ENCODE peak calls at places on chromosome 11, in eight cellular contexts. Y is psoas muscle; W is pancreas; D is spleen; L is left ventricle myocardium inferior; N is sigmoid colon; F is CD4-positive, CD25-positive, alpha-beta regulatory T cell; S is esophagus squamous epithelium. R is an unnamed sample.

GRCh38 chr11:104665631-104666030 is 232.6 kb downstream of the CASP12 start:
- DNase-seq in D (no peak), N (no peak), L (no peak), Y (no peak), S (no peak), F (no peak), W (no peak), R (no peak)

GRCh38 chr11:83054904-83055380 is 16.8 kb downstream of the RAB30 start:
- DNase-seq in S (no peak), F (no peak), L (no peak), Y (no peak), W (no peak), N (no peak), D (no peak), R (no peak)

GRCh38 chr11:73343076-73343833 is 32.9 kb upstream of the RELT start:
- DNase-seq in D (no peak), S (no peak), L (no peak), N (no peak), Y (no peak), F (no peak), W (no peak), R (no peak)

GRCh38 chr11:106553304-106553703 is 465.0 kb downstream of the GUCY1A2 start:
- DNase-seq in F (no peak), Y (no peak), W (peak; percentile 32), L (no peak), N (no peak), S (no peak), D (peak; percentile 59), R (no peak)

GRCh38 chr11:109208116-109208515 is 213.9 kb upstream of the C11orf87 start:
- DNase-seq in S (no peak), W (no peak), L (no peak), F (no peak), Y (no peak), N (no peak), D (no peak), R (no peak)

GRCh38 chr11:72573380-72573949 is 100.8 kb downstream of the PDE2A start:
- DNase-seq in F (peak; percentile 19), L (no peak), D (peak; percentile 57), W (no peak), S (no peak), N (no peak), Y (no peak), R (peak; percentile 25)

GRCh38 chr11:121500717-121501116 is 48.0 kb upstream of the SORL1-AS1 start:
- DNase-seq in W (no peak), N (no peak), D (no peak), F (no peak), S (no peak), L (no peak), Y (no peak), R (no peak)

GRCh38 chr11:70526116-70527045 is 128.1 kb downstream of the CTTN start:
- DNase-seq in Y (no peak), N (no peak), F (no peak), L (no peak), D (peak; percentile 48), W (peak; percentile 42), S (no peak), R (no peak)

GRCh38 chr11:71305041-71305440 is 52.7 kb upstream of the SHANK2 start:
- DNase-seq in D (peak; percentile 12), W (no peak), Y (no peak), S (no peak), F (no peak), N (peak; percentile 17), L (no peak), R (no peak)

GRCh38 chr11:59175104-59175503 is 3.2 kb downstream of the DTX4 start:
- DNase-seq in D (no peak), L (no peak), W (no peak), F (no peak), N (no peak), Y (no peak), S (no peak), R (no peak)

GRCh38 chr11:65894034-65894591 is 3.6 kb downstream of the CCDC85B start:
- DNase-seq in L (peak; percentile 64), D (peak; percentile 95), F (no peak), S (no peak), Y (no peak), N (no peak), W (peak; percentile 62), R (peak; percentile 33)

GRCh38 chr11:1520987-1521349 is 34.4 kb upstream of the MOB2 start:
- DNase-seq in N (no peak), Y (no peak), F (no peak), S (no peak), D (no peak), L (peak; percentile 46), W (peak; percentile 19), R (no peak)

GRCh38 chr11:68942090-68942620 is 38.5 kb downstream of the IGHMBP2 start:
- DNase-seq in N (no peak), D (peak; percentile 61), Y (no peak), L (no peak), S (no peak), F (no peak), W (no peak), R (no peak)

GRCh38 chr11:113286509-113287497 is 27.6 kb upstream of the TTC12 start:
- DNase-seq in W (no peak), Y (no peak), S (no peak), D (no peak), L (no peak), F (no peak), N (no peak), R (no peak)

GRCh38 chr11:73194593-73194992 is 23.5 kb upstream of the P2RY2 start:
- DNase-seq in Y (no peak), D (no peak), W (no peak), S (no peak), F (no peak), N (peak; percentile 29), L (no peak), R (no peak)

GRCh38 chr11:119545978-119546915 is 123.3 kb upstream of the THY1 start:
- DNase-seq in Y (no peak), F (no peak), S (no peak), D (no peak), L (no peak), N (no peak), W (no peak), R (no peak)

GRCh38 chr11:105000167-105000566 is 22.8 kb downstream of the CASP5 start:
- DNase-seq in F (no peak), N (no peak), Y (no peak), W (no peak), D (no peak), S (no peak), L (no peak), R (no peak)

GRCh38 chr11:4103269-4103668 is 8.7 kb downstream of the RRM1 start:
- DNase-seq in F (no peak), D (no peak), W (no peak), N (no peak), L (no peak), S (no peak), Y (no peak), R (no peak)

GRCh38 chr11:14423633-14424032 is 64.7 kb upstream of the RRAS2 start:
- DNase-seq in Y (no peak), W (no peak), D (no peak), L (no peak), F (no peak), S (no peak), N (no peak), R (no peak)

GRCh38 chr11:46417711-46418110 is 26.1 kb upstream of the CHRM4 start:
- DNase-seq in Y (no peak), W (no peak), F (no peak), N (no peak), L (no peak), D (no peak), S (no peak), R (no peak)

GRCh38 chr11:7977251-7977917 is 9.8 kb upstream of the EIF3F start:
- DNase-seq in N (no peak), F (no peak), D (no peak), S (no peak), L (no peak), W (no peak), Y (no peak), R (no peak)

GRCh38 chr11:71490044-71490730 is 36.9 kb upstream of the KRTAP5-7 start:
- DNase-seq in S (no peak), N (peak; percentile 43), F (no peak), D (no peak), L (no peak), Y (no peak), W (no peak), R (no peak)

GRCh38 chr11:1918436-1919315 is 827 bp upstream of the TNNT3 start:
- DNase-seq in S (no peak), Y (no peak), D (peak; percentile 75), L (no peak), W (peak; percentile 53), F (no peak), N (no peak), R (no peak)

DNA sequence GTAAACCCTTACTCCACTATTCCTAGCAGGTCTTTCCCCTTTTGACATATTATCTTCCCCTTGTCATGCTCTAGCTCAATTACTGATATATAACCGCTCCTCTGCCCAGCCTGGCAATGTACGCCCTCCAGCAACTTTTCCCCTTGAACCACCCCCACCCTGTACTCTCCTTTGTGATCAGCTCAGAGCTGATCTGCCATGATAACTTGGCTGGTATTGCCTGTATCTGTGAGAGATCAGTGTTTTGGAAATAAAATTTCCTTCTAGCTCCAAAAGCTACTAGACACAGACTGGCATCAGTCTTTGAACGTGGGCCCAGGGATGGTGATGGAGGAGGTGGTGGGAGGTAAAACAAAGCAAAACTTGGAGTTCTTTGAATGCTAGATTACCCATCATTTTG is 42.9 kb downstream of the DIXDC1 start:
- DNase-seq in Y (no peak), L (no peak), W (no peak), F (no peak), D (no peak), N (no peak), S (no peak), R (no peak)
- H3K4me3 ChIP-seq in Y (no peak overlapping the region), L (no peak overlapping the region), W (no peak overlapping the region), F (no peak overlapping the region), D (no peak overlapping the region), N (no peak overlapping the region), S (no peak overlapping the region), R (no peak overlapping the region)

GRCh38 chr11:12692238-12693074 is 18.2 kb downstream of the TEAD1 start:
- DNase-seq in D (no peak), L (peak; percentile 85), Y (peak; percentile 79), W (peak; percentile 94), S (peak; percentile 6), F (no peak), N (peak; percentile 97), R (no peak)
- H3K4me1 ChIP-seq in D (peaks cover 45% of the 10 kb centered on the region), L (peaks cover 98% of the 10 kb centered on the region), Y (peaks cover 83% of the 10 kb centered on the region), W (peaks cover 41% of the 10 kb centered on the region), S (peaks cover 32% of the 10 kb centered on the region), F (no peaks in the 10 kb centered on the region), N (peaks cover 81% of the 10 kb centered on the region), R (peaks cover 9% of the 10 kb centered on the region)

GRCh38 chr11:124467376-124468061 is 22.0 kb upstream of the OR8B8 start:
- DNase-seq in D (no peak), L (no peak), W (no peak), Y (no peak), F (no peak), N (no peak), S (no peak), R (no peak)
- H3K27me3 ChIP-seq in D (no peaks in the 10 kb centered on the region), L (no peaks in the 10 kb centered on the region), W (no peaks in the 10 kb centered on the region), Y (no peaks in the 10 kb centered on the region), F (no peaks in the 10 kb centered on the region), N (no peaks in the 10 kb centered on the region), S (no peaks in the 10 kb centered on the region), R (no peaks in the 10 kb centered on the region)

DNA sequence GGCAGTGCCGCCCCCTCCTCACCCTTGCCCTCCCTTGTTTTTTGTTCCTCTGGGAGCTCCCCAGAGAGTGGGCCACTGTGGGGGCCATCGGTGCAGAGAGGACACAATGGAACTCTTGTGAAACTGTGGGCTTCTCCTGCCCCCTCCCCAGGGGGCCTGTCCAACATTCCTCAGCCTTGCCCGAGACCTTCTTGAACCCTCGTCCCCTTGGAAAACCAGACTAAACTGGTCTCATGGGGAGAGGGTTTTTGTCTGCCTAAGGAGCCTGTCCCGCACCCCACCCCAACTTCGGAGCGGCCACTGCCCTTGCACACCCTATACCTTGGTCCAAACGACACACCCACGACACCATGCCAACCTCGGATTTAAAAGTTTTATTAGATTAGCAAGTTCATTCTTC is 72.3 kb downstream of the TSPAN18 start:
- DNase-seq in S (no peak), F (no peak), Y (no peak), W (no peak), L (no peak), N (no peak), D (peak; percentile 53), R (no peak)
- H3K4me3 ChIP-seq in S (no peak overlapping the region), F (no peak overlapping the region), Y (no peak overlapping the region), W (no peak overlapping the region), L (no peak overlapping the region), N (no peak overlapping the region), D (no peak overlapping the region), R (no peak overlapping the region)